ENCODE peak calls at places on chromosomes 12 and 14, in ten cellular contexts. R is H54; H is adipocyte; S is A549; A is cerebellum; K is stimulated activated CD4-positive, alpha-beta T cell treated with anti-CD3 and anti-CD28 coated beads, Interleukin-15, amount 100 ng/mL, for 48 hours; C is NCI-H345; L is hippocampal formation; I is stimulated activated naive CD4-positive, alpha-beta T cell; X is kidney tubule cell. U is an unnamed sample.

GRCh38 chr12:7068994-7069346 is 8.5 kb downstream of the C1S start:
- DNase-seq in R (no peak), H (no peak), S (no peak), A (no peak), K (no peak), C (no peak), L (no peak), I (no peak), X (no peak), U (no peak)

GRCh38 chr12:98911396-98911795 is 266.3 kb downstream of the APAF1 start:
- DNase-seq in R (no peak), H (no peak), S (no peak), A (no peak), K (no peak), C (peak), L (no peak), I (no peak), X (no peak), U (no peak)

GRCh38 chr12:132367401-132367851 is 38.0 kb upstream of the GALNT9 start:
- DNase-seq in R (no peak), H (no peak), S (no peak), A (no peak), K (no peak), C (no peak), L (no peak), I (no peak), X (no peak), U (no peak)

GRCh38 chr12:65334534-65334933 is 56.1 kb downstream of the MSRB3 start:
- DNase-seq in R (no peak), H (peak), S (no peak), A (no peak), K (no peak), C (no peak), L (no peak), I (no peak), X (no peak), U (no peak)

GRCh38 chr14:74169906-74170305 is 69.3 kb upstream of the VSX2 start:
- DNase-seq in R (no peak), H (no peak), S (no peak), A (no peak), K (no peak), C (no peak), L (no peak), I (no peak), X (no peak), U (no peak)

GRCh38 chr14:54686871-54687749 is 120.2 kb downstream of the SAMD4A start:
- DNase-seq in R (no peak), H (no peak), S (no peak), A (no peak), K (no peak), C (no peak), L (no peak), I (no peak), X (no peak), U (no peak)

GRCh38 chr12:10363922-10364838 is 25.7 kb downstream of the KLRK1 start:
- DNase-seq in R (peak), H (peak), S (peak), A (peak), K (no peak), C (peak), L (peak), I (peak), X (peak), U (no peak)

GRCh38 chr12:60194682-60195081 is 598.9 kb downstream of the SLC16A7 start:
- DNase-seq in R (no peak), H (peak), S (no peak), A (no peak), K (no peak), C (no peak), L (no peak), I (no peak), X (peak), U (no peak)

GRCh38 chr14:24339284-24340151 is at the start of gene RIPK3:
- DNase-seq in R (no peak), H (no peak), S (no peak), A (no peak), K (peak), C (no peak), L (no peak), I (peak), X (peak), U (no peak)

GRCh38 chr14:79658224-79658623 is 553.1 kb downstream of the DIO2 start:
- DNase-seq in R (no peak), H (no peak), S (no peak), A (no peak), K (no peak), C (peak), L (no peak), I (no peak), X (no peak), U (no peak)

GRCh38 chr14:22524784-22525161 is 64.3 kb downstream of the DAD1 start:
- DNase-seq in R (no peak), H (no peak), S (no peak), A (no peak), K (no peak), C (no peak), L (no peak), I (no peak), X (no peak), U (no peak)

GRCh38 chr12:50246873-50247612 is 36.3 kb downstream of the LIMA1 start:
- DNase-seq in R (peak), H (peak), S (peak), A (peak), K (peak), C (no peak), L (no peak), I (no peak), X (peak), U (peak)

GRCh38 chr14:24238123-24238522 is 4.3 kb downstream of the TINF2 start:
- DNase-seq in R (no peak), H (no peak), S (no peak), A (no peak), K (no peak), C (no peak), L (no peak), I (no peak), X (peak), U (no peak)

GRCh38 chr12:9404469-9405260 is 196.5 kb upstream of the PZP start:
- DNase-seq in R (no peak), H (no peak), S (no peak), A (no peak), K (no peak), C (no peak), L (no peak), I (peak), X (no peak), U (no peak)

GRCh38 chr14:32809255-32809654 is 129.4 kb upstream of the NPAS3 start:
- DNase-seq in R (no peak), H (no peak), S (no peak), A (no peak), K (no peak), C (no peak), L (peak), I (no peak), X (no peak), U (no peak)

GRCh38 chr14:104103061-104104005 is 17.8 kb downstream of the ASPG start:
- DNase-seq in R (no peak), H (no peak), S (no peak), A (no peak), K (no peak), C (no peak), L (no peak), I (no peak), X (no peak), U (no peak)

GRCh38 chr12:54261817-54262402 is 18.0 kb downstream of the CBX5 start:
- DNase-seq in R (no peak), H (peak), S (no peak), A (no peak), K (no peak), C (no peak), L (no peak), I (no peak), X (peak), U (no peak)

GRCh38 chr12:19970116-19970515 is 398.2 kb upstream of the PDE3A start:
- DNase-seq in R (no peak), H (peak), S (no peak), A (no peak), K (no peak), C (no peak), L (no peak), I (no peak), X (no peak), U (no peak)

GRCh38 chr12:28568083-28568482 is 377.8 kb downstream of the CCDC91 start:
- DNase-seq in R (peak), H (peak), S (peak), A (no peak), K (no peak), C (no peak), L (no peak), I (no peak), X (peak), U (peak)

GRCh38 chr12:116737774-116738657 is at the start of the genes RNFT2 and SPRING1:
- DNase-seq in R (peak), H (peak), S (peak), A (peak), K (peak), C (peak), L (peak), I (peak), X (peak), U (peak)

GRCh38 chr12:58288191-58288590 is 346.8 kb downstream of the ATP23 start:
- DNase-seq in R (no peak), H (no peak), S (no peak), A (no peak), K (no peak), C (no peak), L (no peak), I (no peak), X (no peak), U (no peak)

GRCh38 chr14:52124791-52125661 is 56.2 kb upstream of the NID2 start:
- DNase-seq in R (no peak), H (peak), S (peak), A (no peak), K (no peak), C (peak), L (peak), I (no peak), X (peak), U (no peak)

GRCh38 chr14:24362241-24362960 is 5.6 kb upstream of the NFATC4 start:
- DNase-seq in R (no peak), H (no peak), S (no peak), A (no peak), K (no peak), C (no peak), L (no peak), I (no peak), X (no peak), U (no peak)

GRCh38 chr14:26709019-26709418 is 111.2 kb upstream of the NOVA1 start:
- DNase-seq in R (no peak), H (no peak), S (no peak), A (no peak), K (no peak), C (no peak), L (no peak), I (no peak), X (peak), U (peak)

GRCh38 chr14:104885031-104885972 is 20.2 kb downstream of the CEP170B start:
- DNase-seq in R (no peak), H (no peak), S (no peak), A (no peak), K (no peak), C (no peak), L (no peak), I (no peak), X (no peak), U (no peak)

GRCh38 chr12:56829908-56830307 is 66.8 kb downstream of the HSD17B6 start:
- DNase-seq in R (no peak), H (no peak), S (no peak), A (no peak), K (no peak), C (no peak), L (no peak), I (no peak), X (no peak), U (no peak)

GRCh38 chr12:27592548-27592947 is 68.5 kb downstream of the PPFIBP1 start:
- DNase-seq in R (no peak), H (no peak), S (no peak), A (no peak), K (no peak), C (no peak), L (no peak), I (no peak), X (peak), U (no peak)